ENCODE peak calls at places on chromosomes 5 and 9, in eight cellular contexts. One of them, this sample, is unnamed.

GRCh38 chr5:43121565-43122484 is 1.1 kb downstream of the ZNF131 start:
- DNase-seq in cerebellum: peak; percentile 52
- DNase-seq in H7: peak; percentile 38
- DNase-seq in naive thymus-derived CD8-positive, alpha-beta T cell: no peak
- DNase-seq in RPMI8226: peak; percentile 33
- DNase-seq in amygdala: no peak
- DNase-seq in ecto neural progenitor cell: no peak
- DNase-seq in esophagus squamous epithelium: no peak
- DNase-seq in this sample: no peak

GRCh38 chr5:90356612-90357011 is 52.9 kb downstream of the CETN3 start:
- DNase-seq in naive thymus-derived CD8-positive, alpha-beta T cell: no peak
- DNase-seq in esophagus squamous epithelium: no peak
- DNase-seq in RPMI8226: no peak
- DNase-seq in H7: no peak
- DNase-seq in cerebellum: no peak
- DNase-seq in amygdala: no peak
- DNase-seq in ecto neural progenitor cell: no peak
- DNase-seq in this sample: no peak

GRCh38 chr9:33510264-33511183 is 13.5 kb upstream of the ANKRD18B start:
- DNase-seq in ecto neural progenitor cell: peak; percentile 75
- DNase-seq in naive thymus-derived CD8-positive, alpha-beta T cell: no peak
- DNase-seq in esophagus squamous epithelium: no peak
- DNase-seq in cerebellum: peak; percentile 58
- DNase-seq in H7: peak; percentile 58
- DNase-seq in RPMI8226: peak; percentile 45
- DNase-seq in amygdala: peak; percentile 73
- DNase-seq in this sample: peak; percentile 57

GRCh38 chr5:94693043-94693822 is 74.8 kb downstream of the SLF1 start:
- DNase-seq in esophagus squamous epithelium: no peak
- DNase-seq in RPMI8226: peak; percentile 12
- DNase-seq in amygdala: no peak
- DNase-seq in naive thymus-derived CD8-positive, alpha-beta T cell: no peak
- DNase-seq in H7: no peak
- DNase-seq in ecto neural progenitor cell: no peak
- DNase-seq in cerebellum: peak; percentile 31
- DNase-seq in this sample: no peak

GRCh38 chr9:81474125-81474524 is 215.2 kb downstream of the TLE1 start:
- DNase-seq in amygdala: no peak
- DNase-seq in naive thymus-derived CD8-positive, alpha-beta T cell: no peak
- DNase-seq in cerebellum: no peak
- DNase-seq in ecto neural progenitor cell: no peak
- DNase-seq in RPMI8226: no peak
- DNase-seq in H7: no peak
- DNase-seq in esophagus squamous epithelium: no peak
- DNase-seq in this sample: no peak

GRCh38 chr5:55713871-55714270 is 1.7 kb upstream of the SLC38A9 start:
- DNase-seq in amygdala: no peak
- DNase-seq in naive thymus-derived CD8-positive, alpha-beta T cell: no peak
- DNase-seq in cerebellum: no peak
- DNase-seq in esophagus squamous epithelium: no peak
- DNase-seq in ecto neural progenitor cell: no peak
- DNase-seq in H7: no peak
- DNase-seq in RPMI8226: no peak
- DNase-seq in this sample: no peak

GRCh38 chr9:7983361-7983974 is 183.9 kb upstream of the DMAC1 start:
- DNase-seq in cerebellum: no peak
- DNase-seq in esophagus squamous epithelium: no peak
- DNase-seq in ecto neural progenitor cell: no peak
- DNase-seq in H7: no peak
- DNase-seq in amygdala: peak; percentile 12
- DNase-seq in RPMI8226: no peak
- DNase-seq in naive thymus-derived CD8-positive, alpha-beta T cell: no peak
- DNase-seq in this sample: no peak

GRCh38 chr5:149374303-149374702 is 4.8 kb downstream of the IL17B start:
- DNase-seq in amygdala: no peak
- DNase-seq in naive thymus-derived CD8-positive, alpha-beta T cell: no peak
- DNase-seq in cerebellum: no peak
- DNase-seq in H7: peak; percentile 17
- DNase-seq in ecto neural progenitor cell: no peak
- DNase-seq in RPMI8226: no peak
- DNase-seq in esophagus squamous epithelium: no peak
- DNase-seq in this sample: no peak

GRCh38 chr9:34382054-34382453 is 5.4 kb upstream of the MYORG start:
- DNase-seq in amygdala: no peak
- DNase-seq in ecto neural progenitor cell: no peak
- DNase-seq in RPMI8226: no peak
- DNase-seq in H7: peak; percentile 3
- DNase-seq in naive thymus-derived CD8-positive, alpha-beta T cell: no peak
- DNase-seq in cerebellum: no peak
- DNase-seq in esophagus squamous epithelium: no peak
- DNase-seq in this sample: no peak

GRCh38 chr9:116152390-116152789 is 1.2 kb upstream of the PAPPA start:
- DNase-seq in esophagus squamous epithelium: no peak
- DNase-seq in cerebellum: no peak
- DNase-seq in amygdala: no peak
- DNase-seq in RPMI8226: no peak
- DNase-seq in naive thymus-derived CD8-positive, alpha-beta T cell: no peak
- DNase-seq in H7: no peak
- DNase-seq in ecto neural progenitor cell: no peak
- DNase-seq in this sample: no peak

GRCh38 chr5:31819926-31820516 is 181.1 kb downstream of the PDZD2 start:
- DNase-seq in RPMI8226: no peak
- DNase-seq in naive thymus-derived CD8-positive, alpha-beta T cell: no peak
- DNase-seq in cerebellum: no peak
- DNase-seq in esophagus squamous epithelium: no peak
- DNase-seq in H7: peak; percentile 28
- DNase-seq in ecto neural progenitor cell: no peak
- DNase-seq in amygdala: no peak
- DNase-seq in this sample: no peak

GRCh38 chr5:84885479-84886258 is 501.0 kb upstream of the EDIL3 start:
- DNase-seq in cerebellum: peak; percentile 6
- DNase-seq in ecto neural progenitor cell: no peak
- DNase-seq in H7: no peak
- DNase-seq in naive thymus-derived CD8-positive, alpha-beta T cell: no peak
- DNase-seq in amygdala: no peak
- DNase-seq in esophagus squamous epithelium: no peak
- DNase-seq in RPMI8226: no peak
- DNase-seq in this sample: no peak

GRCh38 chr5:121805931-121806330 is 45.8 kb upstream of the FTMT start:
- DNase-seq in cerebellum: no peak
- DNase-seq in esophagus squamous epithelium: no peak
- DNase-seq in ecto neural progenitor cell: no peak
- DNase-seq in naive thymus-derived CD8-positive, alpha-beta T cell: no peak
- DNase-seq in H7: no peak
- DNase-seq in RPMI8226: no peak
- DNase-seq in amygdala: no peak
- DNase-seq in this sample: no peak